ENCODE peak calls at places on chromosomes 2 and 18, in five cellular contexts. G is NCI-H446 treated with DMSO at 0.1 percent for 48 hours; Y is T-cell; X is stimulated activated CD4-positive, alpha-beta T cell treated with anti-CD3 and anti-CD28 coated beads, Interleukin-12 subunit alpha, Interleukin-12 subunit beta, amount 100 ng/mL, for 48 hours; K is effector CD4-positive, alpha-beta T cell. A is an unnamed sample.

GRCh38 chr2:31170071-31170698 is 31.9 kb upstream of the GALNT14 start:
- DNase-seq in G (peak; percentile 28), Y (peak; percentile 31), X (peak; percentile 15), K (peak; percentile 17), A (no peak)

GRCh38 chr2:172554352-172555271 is 1.3 kb upstream of the PDK1 start:
- DNase-seq in G (no peak), Y (no peak), X (no peak), K (no peak), A (no peak)

GRCh38 chr18:51170689-51171088 is 26.8 kb downstream of the MEX3C start:
- DNase-seq in G (no peak), Y (no peak), X (no peak), K (no peak), A (no peak)

GRCh38 chr2:18845854-18846253 is 256.5 kb upstream of the NT5C1B start:
- DNase-seq in G (no peak), Y (no peak), X (no peak), K (no peak), A (no peak)

GRCh38 chr18:75785175-75785574 is 357.7 kb upstream of the SMIM21 start:
- DNase-seq in G (no peak), Y (no peak), X (no peak), K (no peak), A (no peak)

GRCh38 chr2:150484461-150484931 is 3.0 kb downstream of the RND3 start:
- DNase-seq in G (no peak), Y (no peak), X (no peak), K (no peak), A (no peak)

GRCh38 chr2:136112317-136112891 is 5.5 kb downstream of the CXCR4 start:
- DNase-seq in G (no peak), Y (no peak), X (no peak), K (no peak), A (no peak)

GRCh38 chr2:27049422-27050280 is 1.8 kb upstream of the AGBL5 start:
- DNase-seq in G (no peak), Y (peak; percentile 45), X (peak; percentile 44), K (peak; percentile 51), A (peak; percentile 54)

GRCh38 chr2:44155577-44156446 is 12.9 kb upstream of the PPM1B start:
- DNase-seq in G (no peak), Y (no peak), X (no peak), K (no peak), A (no peak)

GRCh38 chr2:50649626-50650397 is 382.1 kb downstream of the NRXN1 start:
- DNase-seq in G (no peak), Y (no peak), X (no peak), K (no peak), A (no peak)

GRCh38 chr18:54388203-54389142 is 30.8 kb downstream of the C18orf54 start:
- DNase-seq in G (no peak), Y (no peak), X (peak; percentile 16), K (no peak), A (no peak)

GRCh38 chr2:47174731-47175361 is 19.7 kb upstream of the STPG4 start:
- DNase-seq in G (peak; percentile 31), Y (peak; percentile 14), X (no peak), K (peak; percentile 36), A (peak; percentile 41)

GRCh38 chr2:207253946-207254345 is 88.2 kb upstream of the KLF7 start:
- DNase-seq in G (no peak), Y (no peak), X (no peak), K (no peak), A (no peak)

GRCh38 chr2:7674606-7675005 is 757.4 kb downstream of the RNF144A start:
- DNase-seq in G (peak; percentile 81), Y (no peak), X (no peak), K (no peak), A (no peak)

GRCh38 chr2:25497229-25497861 is 155.6 kb upstream of the DNMT3A start:
- DNase-seq in G (no peak), Y (no peak), X (no peak), K (no peak), A (no peak)

GRCh38 chr2:11807156-11808015 is 61.0 kb downstream of the LPIN1 start:
- DNase-seq in G (no peak), Y (no peak), X (no peak), K (no peak), A (no peak)

GRCh38 chr2:97713296-97714083 is at the start of gene ZAP70:
- DNase-seq in G (no peak), Y (peak; percentile 52), X (peak; percentile 49), K (peak; percentile 51), A (peak; percentile 57)

GRCh38 chr2:181573140-181573736 is 83.7 kb downstream of the CERKL start:
- DNase-seq in G (peak; percentile 69), Y (no peak), X (no peak), K (no peak), A (no peak)

GRCh38 chr2:30310955-30311354 is 79.6 kb downstream of the LBH start:
- DNase-seq in G (no peak), Y (no peak), X (no peak), K (no peak), A (no peak)

GRCh38 chr2:98586466-98587140 is 21.7 kb downstream of the COA5 start:
- DNase-seq in G (no peak), Y (no peak), X (no peak), K (no peak), A (no peak)

GRCh38 chr18:54926593-54927297 is 32.5 kb downstream of the CCDC68 start:
- DNase-seq in G (no peak), Y (no peak), X (no peak), K (no peak), A (no peak)

GRCh38 chr2:188406414-188406813 is 114.7 kb downstream of the GULP1 start:
- DNase-seq in G (no peak), Y (no peak), X (no peak), K (no peak), A (no peak)

GRCh38 chr2:19140463-19141208 is 217.8 kb downstream of the OSR1 start:
- DNase-seq in G (no peak), Y (no peak), X (no peak), K (no peak), A (no peak)

GRCh38 chr2:62661263-62661635 is 44.3 kb upstream of the EHBP1 start:
- DNase-seq in G (no peak), Y (no peak), X (no peak), K (no peak), A (no peak)

GRCh38 chr2:171482877-171483276 is 39.4 kb upstream of the CYBRD1 start:
- DNase-seq in G (no peak), Y (no peak), X (no peak), K (no peak), A (no peak)

GRCh38 chr2:112603731-112604130 is 19.3 kb downstream of the CHCHD5 start:
- DNase-seq in G (no peak), Y (no peak), X (no peak), K (no peak), A (no peak)

GRCh38 chr18:26771524-26771923 is 94.0 kb downstream of the AQP4 start:
- DNase-seq in G (no peak), Y (no peak), X (no peak), K (no peak), A (no peak)

GRCh38 chr2:234701841-234702240 is 205.0 kb upstream of the ARL4C start:
- DNase-seq in G (no peak), Y (no peak), X (no peak), K (no peak), A (no peak)

GRCh38 chr2:66275984-66276383 is 158.9 kb upstream of the MEIS1 start:
- DNase-seq in G (no peak), Y (no peak), X (no peak), K (no peak), A (no peak)

A was measured in T-helper 22 cell.